ENCODE peak calls at places on chromosomes 7 and 10, in six cellular contexts. M, H, A, E, J and C are unnamed samples.

GRCh38 chr7:153588596-153588995 is 463.6 kb upstream of the DPP6 start:
- DNase-seq in J (no peak), H (no peak), A (no peak), E (no peak), M (no peak), C (no peak)

GRCh38 chr10:70832852-70833542 is 17.2 kb downstream of the SGPL1 start:
- DNase-seq in M (no peak), A (no peak), E (no peak), H (peak; percentile 97), J (no peak), C (no peak)

GRCh38 chr10:12780634-12781601 is 220.6 kb downstream of the CCDC3 start:
- DNase-seq in J (no peak), M (no peak), A (no peak), H (no peak), E (peak; percentile 52), C (no peak)

GRCh38 chr10:99685232-99686041 is 26.1 kb downstream of the ENTPD7 start:
- DNase-seq in H (no peak), J (no peak), E (no peak), M (no peak), A (no peak), C (no peak)

GRCh38 chr10:95423327-95424005 is 132.7 kb upstream of the PDLIM1 start:
- DNase-seq in J (no peak), A (no peak), H (no peak), M (no peak), E (no peak), C (no peak)

GRCh38 chr7:111362660-111363059 is 199.6 kb downstream of the IMMP2L start:
- DNase-seq in H (peak; percentile 8), A (peak; percentile 4), J (no peak), M (no peak), E (no peak), C (no peak)

GRCh38 chr7:77426521-77427051 is 10.4 kb upstream of the GSAP start:
- DNase-seq in E (no peak), J (no peak), A (peak; percentile 47), H (peak; percentile 26), M (no peak), C (no peak)

GRCh38 chr10:44382131-44382858 is 2.6 kb downstream of the CXCL12 start:
- DNase-seq in H (no peak), M (no peak), E (peak; percentile 28), J (peak; percentile 69), A (peak; percentile 50), C (no peak)

GRCh38 chr10:98433881-98434732 is 12.6 kb downstream of the HPS1 start:
- DNase-seq in H (peak; percentile 81), A (no peak), J (no peak), E (no peak), M (no peak), C (no peak)

GRCh38 chr7:151773795-151774194 is 103.1 kb downstream of the PRKAG2 start:
- DNase-seq in A (no peak), J (no peak), E (no peak), H (no peak), M (no peak), C (no peak)

GRCh38 chr7:112855227-112855626 is 65.0 kb upstream of the TMEM168 start:
- DNase-seq in A (no peak), H (no peak), J (no peak), M (no peak), E (no peak), C (no peak)

GRCh38 chr7:132930881-132931280 is 151.0 kb downstream of the CHCHD3 start:
- DNase-seq in M (no peak), J (no peak), A (peak; percentile 48), H (peak; percentile 17), E (no peak), C (no peak)

GRCh38 chr7:155257482-155258232 is 40.0 kb upstream of the INSIG1 start:
- DNase-seq in M (no peak), A (no peak), E (peak; percentile 67), J (peak; percentile 92), H (peak; percentile 38), C (peak; percentile 46)

GRCh38 chr7:26398436-26399308 is 107.0 kb downstream of the SNX10 start:
- DNase-seq in H (peak; percentile 70), M (no peak), E (peak; percentile 63), J (peak; percentile 92), A (peak; percentile 92), C (peak; percentile 54)

GRCh38 chr7:71132521-71133231 is 732 bp downstream of the GALNT17 start:
- DNase-seq in E (peak; percentile 17), J (peak; percentile 65), A (peak; percentile 66), M (no peak), H (no peak), C (no peak)

GRCh38 chr10:11715815-11716494 is 26.2 kb upstream of the ECHDC3 start:
- DNase-seq in E (no peak), J (no peak), M (no peak), H (peak; percentile 90), A (no peak), C (peak; percentile 72)

GRCh38 chr7:1810961-1811849 is 141.1 kb downstream of the ELFN1 start:
- DNase-seq in H (no peak), J (peak; percentile 55), M (no peak), A (no peak), E (no peak), C (no peak)

GRCh38 chr10:75530337-75530736 is 98.9 kb downstream of the LRMDA start:
- DNase-seq in M (no peak), H (peak; percentile 98), J (peak; percentile 79), E (no peak), A (no peak), C (no peak)

GRCh38 chr7:107920048-107920772 is 29.2 kb downstream of the DLD start:
- DNase-seq in H (no peak), J (no peak), A (no peak), M (no peak), E (no peak), C (no peak)

GRCh38 chr10:7672366-7673134 is 5.8 kb upstream of the ITIH5 start:
- DNase-seq in A (no peak), J (no peak), E (no peak), H (no peak), M (no peak), C (no peak)

GRCh38 chr7:157656195-157656769 is 319.5 kb downstream of the DNAJB6 start:
- DNase-seq in J (peak; percentile 61), M (no peak), A (no peak), H (no peak), E (no peak), C (no peak)

GRCh38 chr7:140440593-140440992 is 36.7 kb downstream of the RAB19 start:
- DNase-seq in A (no peak), E (no peak), J (no peak), M (no peak), H (peak; percentile 14), C (no peak)

GRCh38 chr10:88386878-88387773 is 196.0 kb downstream of the RNLS start:
- DNase-seq in E (peak; percentile 21), H (no peak), A (peak; percentile 51), M (no peak), J (no peak), C (peak; percentile 30)

GRCh38 chr10:88392222-88392621 is 190.9 kb downstream of the RNLS start:
- DNase-seq in J (no peak), H (no peak), M (no peak), E (no peak), A (no peak), C (no peak)

GRCh38 chr10:88390041-88390440 is 193.1 kb downstream of the RNLS start:
- DNase-seq in A (no peak), J (no peak), M (no peak), E (no peak), H (no peak), C (no peak)

GRCh38 chr10:88386204-88386877 is 196.8 kb downstream of the RNLS start:
- DNase-seq in M (no peak), J (no peak), H (no peak), A (no peak), E (no peak), C (no peak)

GRCh38 chr10:88389456-88389855 is 193.7 kb downstream of the RNLS start:
- DNase-seq in J (no peak), H (no peak), E (peak; percentile 20), A (peak; percentile 27), M (no peak), C (peak; percentile 39)
- H3K27ac ChIP-seq in J (no peak overlapping the region), H (no peak overlapping the region), E (peak overlapping the region; percentile 70), A (no peak overlapping the region), M (no peak overlapping the region), C (no peak overlapping the region)

GRCh38 chr7:2820508-2820934 is 23.6 kb downstream of the GNA12 start:
- DNase-seq in M (no peak), J (peak; percentile 89), A (no peak), E (peak; percentile 86), H (peak; percentile 92), C (peak; percentile 79)
- H3K4me1 ChIP-seq in M (no peaks in the 10 kb centered on the region), J (peaks cover 4% of the 10 kb centered on the region), A (peaks cover 51% of the 10 kb centered on the region), E (no peaks in the 10 kb centered on the region), H (peaks cover 45% of the 10 kb centered on the region), C (peaks cover 16% of the 10 kb centered on the region)

DNA sequence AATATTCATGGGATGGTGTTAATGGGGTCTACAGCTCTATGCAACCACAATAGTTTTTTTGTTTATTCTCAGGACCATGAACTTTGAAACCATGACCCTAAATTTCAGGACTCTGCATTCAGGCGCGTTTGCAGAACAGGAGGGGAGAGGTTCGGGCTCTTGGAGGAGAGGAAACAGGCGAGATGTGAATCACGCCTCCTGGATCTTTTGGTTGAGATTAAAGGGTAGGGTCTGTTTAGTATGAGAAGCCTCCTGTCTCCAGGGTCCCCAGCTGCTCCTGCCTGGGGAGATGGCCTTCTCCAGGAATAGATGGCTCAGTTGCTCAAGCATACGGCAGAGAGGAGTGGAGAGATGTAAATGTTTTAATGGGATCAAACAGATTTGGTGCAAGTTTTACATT is 18.2 kb downstream of the TLL2 start:
- DNase-seq in A (no peak), M (no peak), J (no peak), E (no peak), H (no peak), C (no peak)
- H3K27ac ChIP-seq in A (no peak overlapping the region), M (no peak overlapping the region), J (no peak overlapping the region), E (no peak overlapping the region), H (no peak overlapping the region), C (no peak overlapping the region)

DNA sequence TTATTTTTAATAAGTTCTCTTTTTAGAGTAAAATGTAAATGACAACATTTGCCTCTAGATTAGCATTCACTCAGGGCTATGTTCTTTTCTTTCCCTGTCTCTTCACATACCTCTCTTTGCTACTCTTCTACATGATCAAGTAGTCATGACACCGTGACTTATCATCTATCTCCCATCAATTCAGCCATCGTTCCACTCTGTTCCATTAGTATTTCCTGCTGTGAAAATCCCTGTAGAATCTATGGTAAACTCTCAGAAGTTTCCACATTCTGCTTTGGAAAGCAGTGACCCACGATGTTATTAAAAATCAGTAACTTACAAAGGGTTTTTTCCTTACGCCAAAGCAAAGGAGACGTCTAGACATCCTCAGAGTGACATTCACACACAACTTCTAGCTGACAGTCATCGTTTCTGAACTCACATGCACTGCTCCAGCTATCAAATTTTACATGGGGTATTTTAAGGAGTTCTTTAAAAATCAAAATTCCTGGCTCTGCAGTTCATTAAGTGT is 135.6 kb downstream of the SEMA3C start:
- DNase-seq in H (no peak), J (no peak), E (no peak), A (no peak), M (no peak), C (no peak)
- H3K4me1 ChIP-seq in H (peaks cover 56% of the 10 kb centered on the region), J (no peaks in the 10 kb centered on the region), E (peaks cover 7% of the 10 kb centered on the region), A (no peaks in the 10 kb centered on the region), M (no peaks in the 10 kb centered on the region), C (no peaks in the 10 kb centered on the region)

GRCh38 chr7:82410461-82410860 is 33.1 kb downstream of the CACNA2D1 start:
- DNase-seq in J (no peak), A (peak; percentile 9), E (no peak), H (no peak), M (no peak), C (no peak)
- H3K27ac ChIP-seq in J (no peak overlapping the region), A (no peak overlapping the region), E (no peak overlapping the region), H (no peak overlapping the region), M (no peak overlapping the region), C (no peak overlapping the region)